ENCODE peak calls at places on chromosomes 2 and 18, in six cellular contexts. H is IMR-90, A is HepG2, B is K562, S is GM12878, K is SK-N-SH. Z is an unnamed sample.

GRCh38 chr18:76394780-76395476 is 100.1 kb downstream of the ZNF516 start:
- DNase-seq in H (peak), K (no peak), A (no peak), B (no peak), S (no peak), Z (no peak)

GRCh38 chr2:42925742-42926437 is 133.5 kb upstream of the HAAO start:
- DNase-seq in K (no peak), H (no peak), A (peak), S (no peak), B (no peak), Z (no peak)

GRCh38 chr2:144325086-144325485 is 194.8 kb downstream of the ZEB2 start:
- DNase-seq in H (no peak), B (no peak), S (peak), A (no peak), K (no peak), Z (no peak)

GRCh38 chr2:86035883-86036789 is 69.5 kb downstream of the POLR1A start:
- DNase-seq in B (no peak), K (peak), S (peak), A (no peak), H (peak), Z (no peak)

GRCh38 chr2:102508863-102509262 is 35.8 kb downstream of the SLC9A4 start:
- DNase-seq in A (no peak), S (no peak), B (no peak), K (no peak), H (no peak), Z (no peak)

GRCh38 chr2:96143848-96144480 is 1.3 kb downstream of the DUSP2 start:
- DNase-seq in B (no peak), A (no peak), S (no peak), H (no peak), K (no peak), Z (peak)

GRCh38 chr2:127106457-127106997 is 427 bp downstream of the BIN1 start:
- DNase-seq in B (no peak), S (no peak), A (no peak), H (peak), K (peak), Z (peak)

GRCh38 chr18:20971886-20972267 is 139.7 kb downstream of the ROCK1 start:
- DNase-seq in B (peak), H (peak), S (no peak), A (peak), K (peak), Z (no peak)

GRCh38 chr2:6960659-6961058 is 43.4 kb downstream of the RNF144A start:
- DNase-seq in S (no peak), H (peak), K (no peak), A (no peak), B (no peak), Z (no peak)

GRCh38 chr2:177239934-177240600 is 24.5 kb downstream of the NFE2L2 start:
- DNase-seq in B (no peak), A (no peak), K (no peak), H (peak), S (peak), Z (no peak)

GRCh38 chr2:233966388-233966787 is 49.2 kb downstream of the TRPM8 start:
- DNase-seq in H (peak), A (no peak), K (no peak), S (no peak), B (no peak), Z (no peak)

GRCh38 chr18:1408331-1408835 is 503.7 kb downstream of the ADCYAP1 start:
- DNase-seq in S (no peak), H (no peak), B (no peak), K (no peak), A (no peak), Z (no peak)

GRCh38 chr18:58755304-58756010 is 84.2 kb downstream of the MALT1 start:
- DNase-seq in S (no peak), H (no peak), K (no peak), A (no peak), B (no peak), Z (no peak)

GRCh38 chr2:129504646-129505045 is 474.8 kb upstream of the RAB6C start:
- DNase-seq in S (no peak), H (no peak), K (no peak), B (no peak), A (no peak), Z (no peak)

GRCh38 chr2:172244419-172245130 is 141.9 kb upstream of the DLX2 start:
- DNase-seq in S (no peak), B (no peak), A (no peak), H (peak), K (no peak), Z (no peak)

DNA sequence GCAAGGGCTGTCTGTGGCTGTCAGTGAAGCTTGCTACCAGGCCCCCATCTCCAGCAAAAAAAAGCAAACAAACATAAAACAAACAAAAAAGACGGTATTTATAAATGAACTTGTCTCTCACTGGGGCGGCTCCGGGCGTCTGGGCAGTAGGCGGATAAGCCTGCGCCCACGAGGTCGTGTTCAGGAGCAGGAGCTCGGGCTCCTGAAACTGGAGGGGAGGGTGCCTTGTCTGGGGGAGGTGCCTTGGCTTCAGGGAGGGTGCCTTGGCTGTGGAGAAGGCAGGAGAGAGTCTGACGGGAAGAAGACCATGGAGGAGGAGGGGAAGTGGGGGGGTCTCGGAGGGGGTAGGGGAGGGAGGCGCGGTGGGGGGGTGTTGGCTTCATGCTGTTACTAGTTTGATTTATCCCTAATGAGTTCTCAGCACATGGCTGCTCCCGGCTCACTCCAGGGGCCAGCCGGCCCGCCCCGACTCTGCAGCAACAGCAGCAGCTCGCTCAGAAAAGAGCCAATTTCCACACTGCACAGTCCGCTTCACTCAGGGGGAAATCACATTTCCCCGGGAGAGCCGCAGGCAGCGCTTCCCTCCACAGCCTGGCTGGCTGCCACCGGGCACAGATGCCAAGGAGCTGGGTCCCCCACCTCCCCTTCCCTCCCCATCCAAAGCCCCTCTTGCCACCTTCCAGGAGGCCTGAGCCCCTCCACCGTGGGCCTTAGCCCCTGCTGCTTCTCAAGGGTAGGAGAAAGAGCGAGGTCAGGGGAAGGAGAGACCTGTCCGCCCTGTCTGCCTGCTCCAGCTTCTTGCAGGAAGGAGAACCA is 38.7 kb downstream of the PSD4 start:
- DNase-seq in S (no peak), H (no peak), K (peak), A (peak), B (no peak), Z (no peak)
- TF ChIP-seq USF2 in S (no peak), H (no peak), K (no peak), A (no peak), B (no peak), Z (no peak)

DNA sequence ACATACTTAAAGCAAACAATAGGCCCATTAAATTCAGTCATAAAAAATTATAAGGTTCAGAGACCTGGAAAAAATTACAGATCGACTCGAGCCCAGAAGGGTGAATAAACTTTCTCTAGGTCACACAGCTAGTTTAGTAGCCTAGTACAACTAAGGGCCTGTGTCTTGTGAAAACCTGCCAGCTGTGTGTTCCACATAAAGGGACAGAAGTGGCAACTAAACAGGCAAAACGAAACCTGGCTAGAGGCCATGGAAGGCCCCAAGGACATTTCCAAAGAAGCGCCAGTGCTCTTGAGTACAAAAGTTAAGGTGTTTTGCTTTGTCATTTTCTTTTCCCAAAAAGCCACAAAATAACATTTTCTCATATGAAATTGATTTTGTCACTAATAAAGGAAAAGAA is 164.9 kb downstream of the L3MBTL4 start:
- DNase-seq in B (no peak), A (no peak), S (no peak), K (no peak), H (no peak), Z (no peak)
- H3K9ac ChIP-seq in B (no peak), A (no peak), S (no peak), K (no peak), H (no peak), Z (no peak)

GRCh38 chr2:237432484-237433092 is 18.6 kb upstream of the COL6A3 start:
- DNase-seq in S (no peak), A (no peak), B (no peak), K (peak), H (peak), Z (no peak)
- TF ChIP-seq USF2 in S (no peak), A (no peak), B (no peak), K (no peak), H (no peak), Z (no peak)

DNA sequence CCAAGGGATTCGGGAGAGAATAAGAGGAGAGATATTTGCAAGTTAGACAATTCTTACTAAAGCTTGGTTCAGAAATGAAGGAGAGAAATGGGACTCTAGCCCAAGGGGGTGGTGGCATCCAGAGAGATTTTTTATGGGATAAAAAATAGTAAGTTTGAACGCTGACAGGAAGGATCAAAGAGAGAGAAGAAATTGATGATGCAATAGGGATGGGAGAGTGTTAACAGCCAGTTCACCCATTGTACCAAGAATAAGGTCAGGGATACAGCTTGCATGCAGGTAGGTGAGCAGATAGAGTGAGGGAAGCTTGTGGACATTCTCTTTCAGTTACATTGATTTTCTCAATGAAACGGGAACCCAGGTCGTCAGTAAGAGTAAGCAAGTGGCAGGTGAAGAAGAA is 1.2 kb upstream of the ARHGAP25 start:
- DNase-seq in S (no peak), A (no peak), H (no peak), K (no peak), B (no peak), Z (no peak)
- H3K9ac ChIP-seq in S (no peak), A (no peak), H (no peak), K (no peak), B (no peak), Z (no peak)